ENCODE peak calls at places on chromosomes 16 and 17, in seven cellular contexts. Y, L, K, V, U, G and T are unnamed samples.

GRCh38 chr17:77499699-77500435 is 359.1 kb downstream of the SEC14L1 start:
- DNase-seq in Y (no peak), L (no peak), K (no peak), V (no peak), U (no peak), G (no peak), T (no peak)

GRCh38 chr17:12035713-12036112 is 15.0 kb downstream of the MAP2K4 start:
- DNase-seq in Y (no peak), L (no peak), K (no peak), V (no peak), U (no peak), G (no peak), T (no peak)

GRCh38 chr17:36937961-36938565 is 788 bp downstream of the LHX1 start:
- DNase-seq in Y (no peak), L (peak; percentile 76), K (peak; percentile 58), V (no peak), U (no peak), G (peak; percentile 33), T (peak; percentile 59)

GRCh38 chr16:46577988-46578579 is 43.1 kb downstream of the SHCBP1 start:
- DNase-seq in Y (no peak), L (no peak), K (no peak), V (no peak), U (no peak), G (no peak), T (no peak)

GRCh38 chr17:55743103-55743679 is 7.7 kb upstream of the PCTP start:
- DNase-seq in Y (peak; percentile 65), L (no peak), K (peak; percentile 82), V (peak; percentile 15), U (no peak), G (peak; percentile 45), T (no peak)

GRCh38 chr17:63511331-63511730 is 11.8 kb upstream of the KCNH6 start:
- DNase-seq in Y (no peak), L (no peak), K (no peak), V (no peak), U (no peak), G (no peak), T (no peak)

GRCh38 chr17:82495844-82496528 is 23.5 kb upstream of the FOXK2 start:
- DNase-seq in Y (peak; percentile 79), L (peak; percentile 64), K (no peak), V (no peak), U (peak; percentile 70), G (no peak), T (peak; percentile 15)

GRCh38 chr17:13030459-13031305 is 12.9 kb upstream of the ELAC2 start:
- DNase-seq in Y (peak; percentile 34), L (peak; percentile 67), K (peak; percentile 36), V (no peak), U (no peak), G (peak; percentile 51), T (peak; percentile 68)

DNA sequence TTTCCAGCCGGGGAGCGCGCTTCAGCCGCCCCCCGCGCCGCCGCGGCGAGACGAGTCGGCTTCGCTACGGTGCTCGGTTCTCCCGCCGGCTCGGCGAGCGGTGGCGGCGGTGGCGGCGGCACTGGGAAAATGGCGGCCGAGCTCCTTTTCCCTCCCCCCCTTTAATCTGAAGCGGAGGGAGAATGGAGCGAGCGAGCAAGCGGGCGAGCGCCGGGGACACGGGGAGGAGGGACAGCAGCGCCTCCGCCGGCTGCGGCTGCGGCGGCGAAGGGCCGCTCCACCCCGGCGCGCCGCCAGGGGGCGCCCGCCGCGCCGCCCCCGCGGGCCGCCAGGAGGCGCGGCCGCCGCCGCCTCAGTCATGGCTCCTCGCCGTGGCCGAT is at the start of gene KANSL1:
- DNase-seq in Y (peak; percentile 96), L (peak; percentile 90), K (peak; percentile 96), V (peak; percentile 78), U (peak; percentile 80), G (peak; percentile 87), T (peak; percentile 86)
- TF ChIP-seq CTCF in Y (peak; percentile 100), L (peak; percentile 99), K (peak; percentile 64), V (no peak), U (no peak), G (peak; percentile 59), T (no peak)

GRCh38 chr17:29407856-29408255 is 17.7 kb downstream of the TAOK1 start:
- DNase-seq in Y (no peak), L (no peak), K (no peak), V (no peak), U (no peak), G (no peak), T (no peak)
- TF ChIP-seq CTCF in Y (no peak), L (no peak), K (no peak), V (no peak), U (no peak), G (no peak), T (no peak)

DNA sequence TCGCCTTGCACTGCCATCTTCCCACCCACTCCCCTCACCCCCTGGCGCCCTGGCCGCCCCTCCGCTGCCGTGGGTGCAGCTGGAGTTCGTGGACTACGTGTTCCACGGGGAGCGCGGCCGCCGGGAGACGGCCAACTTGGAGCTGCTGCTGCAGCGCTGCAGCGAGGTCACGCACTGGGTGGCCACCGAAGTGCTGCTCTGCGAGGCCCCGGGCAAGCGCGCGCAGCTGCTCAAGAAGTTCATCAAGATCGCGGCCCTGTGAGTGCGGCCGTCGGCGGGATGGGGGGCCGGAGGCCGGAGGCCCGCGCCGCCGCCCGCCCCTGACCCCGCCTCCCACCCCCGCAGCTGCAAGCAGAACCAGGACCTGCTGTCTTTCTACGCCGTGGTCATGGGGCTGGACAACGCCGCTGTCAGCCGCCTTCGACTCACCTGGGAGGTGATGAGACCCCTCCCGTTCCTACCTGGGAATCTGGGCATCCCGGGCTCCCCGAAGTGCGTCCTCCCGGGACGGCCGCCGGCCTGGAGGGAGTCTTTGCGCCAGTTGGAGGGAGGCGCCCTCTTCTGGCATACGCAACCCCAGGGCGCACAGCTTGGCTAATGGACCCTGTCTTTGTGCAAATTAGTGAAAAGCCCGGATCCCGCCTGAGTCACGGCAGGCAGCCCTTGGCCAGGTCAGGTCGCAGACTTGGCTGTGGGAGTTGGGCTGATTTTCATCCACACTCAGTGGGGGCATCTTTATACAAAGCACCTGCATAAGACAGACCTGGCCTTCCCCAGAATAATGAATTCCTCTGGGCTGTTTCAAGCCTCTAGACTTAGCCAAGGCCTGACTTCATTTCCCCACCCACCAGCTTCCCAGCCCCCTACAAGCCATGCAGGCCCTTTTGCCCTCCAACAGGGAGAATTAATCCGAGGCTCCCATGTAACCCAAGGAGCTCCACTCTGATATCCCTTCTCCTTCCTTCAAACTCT is 14.3 kb downstream of the RAPGEFL1 start:
- DNase-seq in Y (peak; percentile 58), L (peak; percentile 87), K (no peak), V (peak; percentile 75), U (peak; percentile 57), G (peak; percentile 88), T (peak; percentile 84)
- TF ChIP-seq CTCF in Y (peak; percentile 84), L (peak; percentile 58), K (no peak), V (peak; percentile 64), U (no peak), G (peak; percentile 73), T (peak; percentile 68)

GRCh38 chr17:80861892-80862291 is 129.7 kb upstream of the CHMP6 start:
- DNase-seq in Y (peak; percentile 91), L (no peak), K (no peak), V (peak; percentile 45), U (no peak), G (no peak), T (peak; percentile 70)
- TF ChIP-seq CTCF in Y (peak; percentile 98), L (peak; percentile 26), K (no peak), V (no peak), U (no peak), G (no peak), T (peak; percentile 36)

GRCh38 chr17:39920218-39921210 is 2.1 kb upstream of the GSDMB start:
- DNase-seq in Y (no peak), L (no peak), K (peak; percentile 86), V (no peak), U (no peak), G (no peak), T (peak; percentile 90)

GRCh38 chr17:39913989-39914388 is 4.4 kb downstream of the GSDMB start:
- DNase-seq in Y (no peak), L (no peak), K (no peak), V (no peak), U (no peak), G (no peak), T (no peak)

GRCh38 chr17:39915559-39915958 is 2.9 kb downstream of the GSDMB start:
- DNase-seq in Y (no peak), L (no peak), K (peak; percentile 62), V (no peak), U (no peak), G (no peak), T (no peak)

GRCh38 chr17:39919087-39919683 is 750 bp upstream of the GSDMB start:
- DNase-seq in Y (no peak), L (no peak), K (no peak), V (no peak), U (no peak), G (no peak), T (no peak)

DNA sequence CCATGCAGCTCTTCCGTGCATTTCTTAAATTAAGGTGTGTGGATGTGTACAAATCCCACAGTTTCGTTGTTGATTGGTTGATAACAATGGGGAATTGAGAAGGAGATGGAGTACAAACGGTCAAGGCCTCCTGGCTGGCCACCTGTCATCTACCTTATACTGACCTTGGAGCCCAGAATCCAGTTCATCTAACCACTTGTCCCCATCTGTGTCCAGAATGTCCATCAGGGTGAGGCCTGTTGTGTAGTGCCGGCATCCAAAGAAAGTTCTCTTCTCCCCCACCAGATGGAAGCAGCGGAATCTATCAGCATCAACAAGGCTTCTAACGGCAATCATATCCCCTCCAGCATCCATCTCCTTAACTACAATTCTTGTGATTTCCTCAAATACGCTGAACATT is 1.5 kb downstream of the GSDMB start:
- DNase-seq in Y (no peak), L (no peak), K (peak; percentile 94), V (no peak), U (no peak), G (no peak), T (no peak)
- TF ChIP-seq CTCF in Y (no peak), L (peak; percentile 13), K (no peak), V (no peak), U (no peak), G (no peak), T (no peak)

GRCh38 chr16:73232555-73233422 is 184.9 kb upstream of the ZFHX3 start:
- DNase-seq in Y (no peak), L (no peak), K (peak; percentile 82), V (no peak), U (no peak), G (no peak), T (no peak)
- TF ChIP-seq CTCF in Y (no peak), L (no peak), K (no peak), V (no peak), U (no peak), G (no peak), T (no peak)

DNA sequence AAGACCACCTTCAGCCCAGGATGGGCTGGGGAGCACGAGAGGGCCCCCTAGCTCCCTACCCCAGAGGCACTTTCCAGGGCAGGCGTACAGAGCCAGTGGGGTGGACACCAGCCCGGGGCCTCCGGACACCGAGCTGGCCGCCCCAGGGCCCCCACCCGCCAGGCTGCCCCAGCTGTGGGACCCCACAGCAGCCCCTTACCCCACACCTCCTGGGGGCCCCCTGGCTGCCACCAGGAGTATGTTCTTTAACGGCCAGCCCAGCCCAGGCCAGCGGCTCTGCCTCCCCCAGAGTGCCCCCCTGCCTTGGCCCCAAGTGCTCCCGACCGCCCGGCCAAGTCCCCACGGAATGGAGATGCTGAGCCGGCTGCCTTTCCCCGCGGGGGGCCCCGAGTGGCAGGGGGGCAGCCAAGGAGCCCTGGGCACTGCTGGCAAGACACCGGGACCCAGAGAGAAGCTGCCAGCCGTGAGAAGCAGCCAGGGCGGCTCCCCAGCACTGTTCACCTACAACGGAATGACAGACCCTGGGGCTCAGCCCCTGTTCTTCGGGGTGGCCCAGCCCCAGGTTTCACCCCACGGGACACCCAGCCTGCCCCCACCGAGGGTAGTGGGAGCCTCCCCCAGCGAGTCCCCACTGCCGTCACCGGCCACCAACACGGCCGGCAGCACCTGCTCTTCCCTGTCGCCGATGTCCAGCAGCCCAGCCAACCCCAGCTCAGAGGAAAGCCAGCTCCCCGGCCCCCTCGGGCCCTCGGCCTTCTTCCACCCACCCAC is 24.3 kb upstream of the ZFPM1 start:
- DNase-seq in Y (no peak), L (no peak), K (no peak), V (no peak), U (no peak), G (no peak), T (no peak)
- TF ChIP-seq CTCF in Y (no peak), L (no peak), K (no peak), V (no peak), U (no peak), G (no peak), T (no peak)